ENCODE peak calls at places on chromosomes 7 and 10, in seven cellular contexts. Y is left cardiac atrium, D is fibroblast of the aortic adventitia, I is cardiac muscle cell, M is sigmoid colon, J is iris pigment epithelial cell, S is left colon. O is an unnamed sample.

GRCh38 chr10:248307-248706 is 113.1 kb downstream of the ZMYND11 start:
- DNase-seq in Y (no peak), D (no peak), I (no peak), M (no peak), J (no peak), S (no peak), O (no peak)

GRCh38 chr7:135690566-135690965 is 28.3 kb downstream of the STMP1 start:
- DNase-seq in Y (no peak), D (peak), I (no peak), M (no peak), J (peak), S (no peak), O (peak)

GRCh38 chr7:130486114-130486962 is 5.5 kb upstream of the MEST start:
- DNase-seq in Y (peak), D (no peak), I (peak), M (peak), J (no peak), S (peak), O (no peak)

GRCh38 chr7:43248961-43249807 is 136.7 kb downstream of the HECW1 start:
- DNase-seq in Y (no peak), D (peak), I (no peak), M (peak), J (peak), S (peak), O (peak)

GRCh38 chr7:1922870-1923236 is 252.8 kb downstream of the ELFN1 start:
- DNase-seq in Y (no peak), D (peak), I (no peak), M (no peak), J (no peak), S (no peak), O (no peak)

GRCh38 chr7:14552060-14552459 is 350.5 kb downstream of the DGKB start:
- DNase-seq in Y (no peak), D (no peak), I (no peak), M (no peak), J (no peak), S (no peak), O (no peak)

GRCh38 chr10:4243651-4244050 is 458.6 kb upstream of the KLF6 start:
- DNase-seq in Y (no peak), D (peak), I (no peak), M (peak), J (peak), S (no peak), O (peak)

GRCh38 chr10:88386204-88386877 is 196.8 kb downstream of the RNLS start:
- DNase-seq in Y (no peak), D (peak), I (no peak), M (no peak), J (peak), S (no peak), O (no peak)

GRCh38 chr7:106448346-106448991 is 163.7 kb upstream of the NAMPT start:
- DNase-seq in Y (no peak), D (no peak), I (no peak), M (no peak), J (no peak), S (no peak), O (no peak)

GRCh38 chr10:46560381-46560780 is 3.9 kb upstream of the GPRIN2 start:
- DNase-seq in Y (no peak), D (no peak), I (no peak), M (peak), J (no peak), S (no peak), O (no peak)

GRCh38 chr7:43646603-43647313 is 63.9 kb downstream of the STK17A start:
- DNase-seq in Y (no peak), D (peak), I (peak), M (no peak), J (peak), S (no peak), O (peak)

GRCh38 chr10:48651293-48651692 is 33.4 kb upstream of the WDFY4 start:
- DNase-seq in Y (no peak), D (no peak), I (no peak), M (no peak), J (no peak), S (no peak), O (no peak)

GRCh38 chr7:18347170-18347569 is 148.4 kb upstream of the HDAC9 start:
- DNase-seq in Y (no peak), D (no peak), I (no peak), M (no peak), J (no peak), S (no peak), O (no peak)

GRCh38 chr7:134693256-134693655 is 46.6 kb downstream of the BPGM start:
- DNase-seq in Y (peak), D (peak), I (no peak), M (no peak), J (peak), S (no peak), O (peak)